ENCODE peak calls at places on chromosomes 6 and 20, in nine cellular contexts. One of them, this sample, is unnamed.

GRCh38 chr6:27908017-27908416 is 4.2 kb downstream of the OR2B2 start:
- DNase-seq in uterus: no peak
- DNase-seq in heart left ventricle: no peak
- DNase-seq in lower leg skin: no peak
- DNase-seq in IMR-90: no peak
- DNase-seq in HepG2: no peak
- DNase-seq in sigmoid colon: no peak
- DNase-seq in A549: no peak
- DNase-seq in esophagus squamous epithelium: no peak
- DNase-seq in this sample: no peak

GRCh38 chr6:15400572-15401004 is 154.7 kb downstream of the JARID2 start:
- DNase-seq in IMR-90: peak
- DNase-seq in A549: peak
- DNase-seq in sigmoid colon: peak
- DNase-seq in heart left ventricle: peak
- DNase-seq in esophagus squamous epithelium: no peak
- DNase-seq in uterus: peak
- DNase-seq in lower leg skin: no peak
- DNase-seq in HepG2: no peak
- DNase-seq in this sample: peak

GRCh38 chr6:55617272-55617671 is 38.3 kb upstream of the HMGCLL1 start:
- DNase-seq in IMR-90: peak
- DNase-seq in uterus: no peak
- DNase-seq in heart left ventricle: no peak
- DNase-seq in esophagus squamous epithelium: no peak
- DNase-seq in lower leg skin: no peak
- DNase-seq in sigmoid colon: no peak
- DNase-seq in HepG2: peak
- DNase-seq in A549: no peak
- DNase-seq in this sample: no peak

GRCh38 chr6:30037182-30037788 is 23.8 kb upstream of the POLR1H start:
- DNase-seq in HepG2: peak
- DNase-seq in heart left ventricle: no peak
- DNase-seq in lower leg skin: no peak
- DNase-seq in esophagus squamous epithelium: no peak
- DNase-seq in uterus: no peak
- DNase-seq in A549: peak
- DNase-seq in sigmoid colon: no peak
- DNase-seq in IMR-90: peak
- DNase-seq in this sample: no peak

GRCh38 chr6:82015043-82015442 is 232.5 kb downstream of the IBTK start:
- DNase-seq in IMR-90: no peak
- DNase-seq in esophagus squamous epithelium: no peak
- DNase-seq in A549: no peak
- DNase-seq in HepG2: no peak
- DNase-seq in lower leg skin: no peak
- DNase-seq in heart left ventricle: no peak
- DNase-seq in uterus: no peak
- DNase-seq in sigmoid colon: no peak
- DNase-seq in this sample: no peak

GRCh38 chr6:2940010-2940850 is 31.1 kb downstream of the SERPINB6 start:
- DNase-seq in heart left ventricle: no peak
- DNase-seq in A549: no peak
- DNase-seq in lower leg skin: peak
- DNase-seq in sigmoid colon: no peak
- DNase-seq in esophagus squamous epithelium: no peak
- DNase-seq in uterus: no peak
- DNase-seq in IMR-90: no peak
- DNase-seq in HepG2: peak
- DNase-seq in this sample: no peak

GRCh38 chr6:127190552-127190951 is 72.1 kb downstream of the RSPO3 start:
- DNase-seq in IMR-90: peak
- DNase-seq in sigmoid colon: no peak
- DNase-seq in esophagus squamous epithelium: no peak
- DNase-seq in heart left ventricle: no peak
- DNase-seq in uterus: no peak
- DNase-seq in HepG2: no peak
- DNase-seq in A549: peak
- DNase-seq in lower leg skin: no peak
- DNase-seq in this sample: no peak

GRCh38 chr6:137044366-137045220 is at the start of gene IL20RA:
- DNase-seq in lower leg skin: no peak
- DNase-seq in sigmoid colon: peak
- DNase-seq in heart left ventricle: peak
- DNase-seq in esophagus squamous epithelium: no peak
- DNase-seq in IMR-90: no peak
- DNase-seq in A549: peak
- DNase-seq in HepG2: no peak
- DNase-seq in uterus: peak
- DNase-seq in this sample: no peak

GRCh38 chr20:9590189-9590588 is 75.8 kb downstream of the LAMP5 start:
- DNase-seq in heart left ventricle: no peak
- DNase-seq in HepG2: no peak
- DNase-seq in sigmoid colon: no peak
- DNase-seq in esophagus squamous epithelium: no peak
- DNase-seq in A549: no peak
- DNase-seq in lower leg skin: no peak
- DNase-seq in uterus: no peak
- DNase-seq in IMR-90: peak
- DNase-seq in this sample: no peak

GRCh38 chr6:106339334-106340029 is 13.9 kb upstream of the ATG5 start:
- DNase-seq in A549: peak
- DNase-seq in IMR-90: peak
- DNase-seq in HepG2: peak
- DNase-seq in lower leg skin: peak
- DNase-seq in sigmoid colon: peak
- DNase-seq in heart left ventricle: peak
- DNase-seq in uterus: peak
- DNase-seq in esophagus squamous epithelium: no peak
- DNase-seq in this sample: peak

GRCh38 chr6:7879980-7880717 is 30.4 kb downstream of the TXNDC5 start:
- DNase-seq in A549: no peak
- DNase-seq in heart left ventricle: no peak
- DNase-seq in esophagus squamous epithelium: no peak
- DNase-seq in IMR-90: no peak
- DNase-seq in HepG2: no peak
- DNase-seq in lower leg skin: no peak
- DNase-seq in sigmoid colon: no peak
- DNase-seq in uterus: no peak
- DNase-seq in this sample: no peak

GRCh38 chr6:90953405-90954161 is 366.7 kb upstream of the MAP3K7 start:
- DNase-seq in lower leg skin: no peak
- DNase-seq in IMR-90: no peak
- DNase-seq in A549: no peak
- DNase-seq in HepG2: no peak
- DNase-seq in sigmoid colon: no peak
- DNase-seq in heart left ventricle: no peak
- DNase-seq in uterus: no peak
- DNase-seq in esophagus squamous epithelium: no peak
- DNase-seq in this sample: no peak

GRCh38 chr6:15536201-15536955 is 126.5 kb downstream of the DTNBP1 start:
- DNase-seq in esophagus squamous epithelium: no peak
- DNase-seq in A549: no peak
- DNase-seq in sigmoid colon: no peak
- DNase-seq in heart left ventricle: no peak
- DNase-seq in uterus: no peak
- DNase-seq in HepG2: no peak
- DNase-seq in IMR-90: no peak
- DNase-seq in lower leg skin: no peak
- DNase-seq in this sample: no peak

GRCh38 chr6:1395941-1396908 is 6.8 kb downstream of the FOXF2 start:
- DNase-seq in heart left ventricle: no peak
- DNase-seq in IMR-90: no peak
- DNase-seq in HepG2: no peak
- DNase-seq in esophagus squamous epithelium: no peak
- DNase-seq in A549: no peak
- DNase-seq in uterus: no peak
- DNase-seq in sigmoid colon: no peak
- DNase-seq in lower leg skin: no peak
- DNase-seq in this sample: no peak

GRCh38 chr6:116386581-116387299 is 16.0 kb downstream of the DSE start:
- DNase-seq in lower leg skin: no peak
- DNase-seq in sigmoid colon: no peak
- DNase-seq in esophagus squamous epithelium: no peak
- DNase-seq in heart left ventricle: no peak
- DNase-seq in A549: peak
- DNase-seq in IMR-90: peak
- DNase-seq in uterus: no peak
- DNase-seq in HepG2: no peak
- DNase-seq in this sample: no peak

GRCh38 chr6:3789018-3789895 is 37.7 kb upstream of the PXDC1 start:
- DNase-seq in HepG2: peak
- DNase-seq in sigmoid colon: no peak
- DNase-seq in A549: no peak
- DNase-seq in esophagus squamous epithelium: no peak
- DNase-seq in uterus: no peak
- DNase-seq in IMR-90: peak
- DNase-seq in lower leg skin: no peak
- DNase-seq in heart left ventricle: no peak
- DNase-seq in this sample: no peak

GRCh38 chr6:112253842-112254816 is at the start of gene LAMA4:
- DNase-seq in HepG2: no peak
- DNase-seq in heart left ventricle: peak
- DNase-seq in esophagus squamous epithelium: no peak
- DNase-seq in IMR-90: peak
- DNase-seq in A549: peak
- DNase-seq in lower leg skin: no peak
- DNase-seq in uterus: peak
- DNase-seq in sigmoid colon: peak
- DNase-seq in this sample: no peak
- TF ChIP-seq POLR2A in HepG2: no peak
- TF ChIP-seq POLR2A in heart left ventricle: no peak
- TF ChIP-seq POLR2A in esophagus squamous epithelium: no peak
- TF ChIP-seq POLR2A in IMR-90: peak
- TF ChIP-seq POLR2A in A549: no peak
- TF ChIP-seq POLR2A in lower leg skin: no peak
- TF ChIP-seq POLR2A in uterus: peak
- TF ChIP-seq POLR2A in sigmoid colon: peak
- TF ChIP-seq POLR2A in this sample: no peak

DNA sequence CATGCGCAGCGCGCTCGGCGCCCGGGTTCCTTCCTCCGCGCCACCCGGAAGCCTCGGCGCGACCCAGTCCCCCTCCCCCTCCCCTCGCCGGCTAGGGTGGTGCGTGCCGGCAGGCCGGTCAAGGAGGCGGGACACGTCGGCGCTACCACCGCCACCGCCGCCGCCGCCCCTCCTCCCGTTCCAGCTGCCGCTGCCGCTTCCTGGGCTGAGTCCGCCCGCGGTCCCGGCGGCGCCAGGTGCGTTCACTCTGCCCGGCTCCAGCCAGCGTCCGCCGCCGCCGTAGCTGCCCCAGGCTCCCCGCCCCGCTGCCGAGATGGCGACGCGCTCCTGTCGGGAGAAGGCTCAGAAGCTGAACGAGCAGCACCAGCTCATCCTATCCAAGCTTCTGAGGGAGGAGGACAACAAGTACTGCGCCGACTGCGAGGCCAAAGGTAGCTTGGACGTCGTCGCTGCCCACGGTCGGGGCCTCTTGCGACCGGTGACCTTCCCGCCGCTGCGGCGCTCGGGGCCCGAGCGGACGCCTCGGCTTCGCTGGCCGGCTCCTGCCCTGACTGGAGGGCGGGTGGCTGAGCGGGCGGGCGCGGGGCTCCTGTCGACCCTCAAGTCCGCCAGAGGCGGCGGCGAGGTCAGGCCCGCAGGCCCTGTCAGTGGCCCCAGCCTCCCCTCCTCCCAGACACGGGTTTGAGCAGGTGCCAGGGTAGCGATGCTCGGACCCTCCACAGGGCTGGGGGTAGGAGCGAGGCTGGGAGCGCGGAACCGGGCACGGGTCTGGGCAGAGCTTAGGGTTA is at the start of gene SMAP1:
- DNase-seq in HepG2: peak
- DNase-seq in sigmoid colon: peak
- DNase-seq in heart left ventricle: peak
- DNase-seq in A549: peak
- DNase-seq in uterus: peak
- DNase-seq in IMR-90: peak
- DNase-seq in lower leg skin: peak
- DNase-seq in esophagus squamous epithelium: peak
- DNase-seq in this sample: peak
- TF ChIP-seq POLR2A in HepG2: peak
- TF ChIP-seq POLR2A in sigmoid colon: no peak
- TF ChIP-seq POLR2A in heart left ventricle: no peak
- TF ChIP-seq POLR2A in A549: peak
- TF ChIP-seq POLR2A in uterus: peak
- TF ChIP-seq POLR2A in IMR-90: peak
- TF ChIP-seq POLR2A in lower leg skin: no peak
- TF ChIP-seq POLR2A in esophagus squamous epithelium: peak
- TF ChIP-seq POLR2A in this sample: peak

DNA sequence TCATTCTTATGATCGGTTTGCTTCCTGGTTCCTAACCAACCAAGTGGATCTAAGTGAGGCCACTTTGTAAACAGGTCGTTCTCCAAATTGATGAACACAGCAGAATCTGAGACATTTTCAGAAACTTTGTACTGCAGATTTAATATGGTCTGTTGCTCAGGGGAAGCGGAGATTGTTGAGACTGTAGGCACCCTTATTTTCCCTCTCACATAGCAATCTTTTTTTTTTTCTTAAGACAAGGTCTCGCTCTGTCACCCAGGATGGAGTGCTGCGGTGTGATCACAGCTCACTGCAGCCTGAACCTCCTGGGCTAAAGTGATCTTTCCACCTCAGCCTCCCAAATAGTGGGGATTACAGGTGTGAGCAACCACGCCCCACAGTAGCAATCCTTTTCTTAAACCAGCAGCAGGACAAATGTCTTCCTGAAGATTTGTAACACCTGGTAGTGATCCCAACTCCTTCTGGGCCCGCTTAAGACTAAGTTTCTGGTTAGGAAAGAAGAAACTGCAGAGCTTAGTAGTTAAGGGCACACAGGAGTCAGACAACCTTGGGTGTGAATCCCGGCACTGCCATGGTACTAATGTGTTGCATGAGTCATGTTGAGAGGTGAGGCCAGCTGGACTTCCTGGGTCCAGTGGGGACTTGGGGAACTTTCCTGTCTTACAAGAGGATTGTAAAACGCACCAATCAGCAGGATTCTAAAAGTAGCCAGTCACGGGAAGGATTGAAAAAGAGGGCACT is 48.4 kb upstream of the EZR start:
- DNase-seq in heart left ventricle: no peak
- DNase-seq in uterus: no peak
- DNase-seq in A549: no peak
- DNase-seq in IMR-90: no peak
- DNase-seq in esophagus squamous epithelium: no peak
- DNase-seq in sigmoid colon: no peak
- DNase-seq in HepG2: no peak
- DNase-seq in lower leg skin: no peak
- DNase-seq in this sample: no peak
- TF ChIP-seq POLR2A in heart left ventricle: no peak
- TF ChIP-seq POLR2A in uterus: no peak
- TF ChIP-seq POLR2A in A549: no peak
- TF ChIP-seq POLR2A in IMR-90: no peak
- TF ChIP-seq POLR2A in esophagus squamous epithelium: no peak
- TF ChIP-seq POLR2A in sigmoid colon: no peak
- TF ChIP-seq POLR2A in HepG2: no peak
- TF ChIP-seq POLR2A in lower leg skin: no peak
- TF ChIP-seq POLR2A in this sample: no peak

GRCh38 chr6:69865126-69865525 is 1.2 kb upstream of the COL19A1 start:
- DNase-seq in esophagus squamous epithelium: no peak
- DNase-seq in heart left ventricle: no peak
- DNase-seq in HepG2: no peak
- DNase-seq in uterus: no peak
- DNase-seq in sigmoid colon: no peak
- DNase-seq in IMR-90: peak
- DNase-seq in A549: no peak
- DNase-seq in lower leg skin: no peak
- DNase-seq in this sample: no peak
- TF ChIP-seq POLR2A in esophagus squamous epithelium: no peak
- TF ChIP-seq POLR2A in heart left ventricle: no peak
- TF ChIP-seq POLR2A in HepG2: no peak
- TF ChIP-seq POLR2A in uterus: no peak
- TF ChIP-seq POLR2A in sigmoid colon: no peak
- TF ChIP-seq POLR2A in IMR-90: no peak
- TF ChIP-seq POLR2A in A549: no peak
- TF ChIP-seq POLR2A in lower leg skin: no peak
- TF ChIP-seq POLR2A in this sample: no peak